ENCODE peak calls at places on chromosomes 6 and 20, in four cellular contexts. One of them, this sample, is unnamed. For H3K4me1, the result is how much of the 10 kb centered on the place peaks cover.

GRCh38 chr20:51193066-51193772 is 170.3 kb upstream of the KCNG1 start:
- DNase-seq in H1: no peak
- DNase-seq in HepG2: no peak
- DNase-seq in GM12878: no peak
- DNase-seq in this sample: no peak

GRCh38 chr6:72683797-72684196 is 61.9 kb downstream of the KCNQ5 start:
- DNase-seq in H1: no peak
- DNase-seq in HepG2: no peak
- DNase-seq in GM12878: peak
- DNase-seq in this sample: no peak

GRCh38 chr6:16766836-16767745 is 5.8 kb upstream of the ATXN1 start:
- DNase-seq in GM12878: no peak
- DNase-seq in HepG2: no peak
- DNase-seq in H1: no peak
- DNase-seq in this sample: no peak

GRCh38 chr6:111474771-111475170 is 8.2 kb downstream of the REV3L start:
- DNase-seq in HepG2: no peak
- DNase-seq in H1: no peak
- DNase-seq in GM12878: no peak
- DNase-seq in this sample: no peak

GRCh38 chr6:148854992-148855391 is 108.2 kb downstream of the UST start:
- DNase-seq in H1: no peak
- DNase-seq in HepG2: no peak
- DNase-seq in GM12878: no peak
- DNase-seq in this sample: no peak

GRCh38 chr6:125073071-125073470 is 80.5 kb upstream of the TPD52L1 start:
- DNase-seq in H1: no peak
- DNase-seq in HepG2: no peak
- DNase-seq in GM12878: no peak
- DNase-seq in this sample: no peak

GRCh38 chr6:142300758-142301251 is 1.0 kb upstream of the ADGRG6 start:
- DNase-seq in H1: no peak
- DNase-seq in GM12878: no peak
- DNase-seq in HepG2: peak
- DNase-seq in this sample: no peak

GRCh38 chr6:30793521-30794194 is 49.3 kb upstream of the IER3 start:
- DNase-seq in H1: no peak
- DNase-seq in HepG2: peak
- DNase-seq in GM12878: peak
- DNase-seq in this sample: no peak

GRCh38 chr6:91569071-91569470 is 982.2 kb upstream of the MAP3K7 start:
- DNase-seq in H1: no peak
- DNase-seq in GM12878: no peak
- DNase-seq in HepG2: no peak
- DNase-seq in this sample: no peak

GRCh38 chr20:15267935-15268334 is 930.5 kb upstream of the FLRT3 start:
- DNase-seq in HepG2: no peak
- DNase-seq in H1: no peak
- DNase-seq in GM12878: no peak
- DNase-seq in this sample: no peak

GRCh38 chr20:44776977-44777376 is 31.3 kb downstream of the KCNK15 start:
- DNase-seq in H1: no peak
- DNase-seq in HepG2: peak
- DNase-seq in GM12878: no peak
- DNase-seq in this sample: peak

GRCh38 chr6:21937466-21937865 is 343.9 kb downstream of the SOX4 start:
- DNase-seq in HepG2: no peak
- DNase-seq in H1: no peak
- DNase-seq in GM12878: no peak
- DNase-seq in this sample: no peak

GRCh38 chr6:22302828-22303227 is 6.0 kb upstream of the PRL start:
- DNase-seq in GM12878: no peak
- DNase-seq in HepG2: no peak
- DNase-seq in H1: no peak
- DNase-seq in this sample: no peak

GRCh38 chr20:20711413-20711812 is 1.0 kb downstream of the RALGAPA2 start:
- DNase-seq in GM12878: no peak
- DNase-seq in H1: no peak
- DNase-seq in HepG2: no peak
- DNase-seq in this sample: no peak

GRCh38 chr6:81838724-81839425 is 86.4 kb upstream of the TENT5A start:
- DNase-seq in GM12878: no peak
- DNase-seq in HepG2: no peak
- DNase-seq in H1: no peak
- DNase-seq in this sample: no peak

GRCh38 chr6:164200071-164200470 is 785.6 kb downstream of the QKI start:
- DNase-seq in H1: no peak
- DNase-seq in HepG2: no peak
- DNase-seq in GM12878: no peak
- DNase-seq in this sample: no peak

GRCh38 chr6:44297063-44298038 is 15.8 kb downstream of the AARS2 start:
- DNase-seq in H1: no peak
- DNase-seq in GM12878: no peak
- DNase-seq in HepG2: no peak
- DNase-seq in this sample: no peak

GRCh38 chr20:407097-407952 is 774 bp upstream of the RBCK1 start:
- DNase-seq in HepG2: peak
- DNase-seq in GM12878: no peak
- DNase-seq in H1: peak
- DNase-seq in this sample: peak

GRCh38 chr6:36674942-36675341 is 3.6 kb upstream of the CDKN1A start:
- DNase-seq in H1: no peak
- DNase-seq in HepG2: no peak
- DNase-seq in GM12878: no peak
- DNase-seq in this sample: no peak

GRCh38 chr6:31734703-31735500 is 1.4 kb downstream of the CLIC1 start:
- DNase-seq in GM12878: peak
- DNase-seq in H1: peak
- DNase-seq in HepG2: peak
- DNase-seq in this sample: peak

GRCh38 chr6:70415660-70416059 is 2.4 kb downstream of the FAM135A start:
- DNase-seq in GM12878: no peak
- DNase-seq in HepG2: no peak
- DNase-seq in H1: no peak
- DNase-seq in this sample: no peak

GRCh38 chr6:30075094-30075986 is at the start of gene RNF39:
- DNase-seq in H1: no peak
- DNase-seq in GM12878: no peak
- DNase-seq in HepG2: peak
- DNase-seq in this sample: no peak

GRCh38 chr6:87572031-87572430 is 17.8 kb downstream of the RARS2 start:
- DNase-seq in H1: no peak
- DNase-seq in GM12878: no peak
- DNase-seq in HepG2: no peak
- DNase-seq in this sample: no peak

GRCh38 chr6:47787620-47788497 is 6.0 kb downstream of the OPN5 start:
- DNase-seq in HepG2: peak
- DNase-seq in GM12878: no peak
- DNase-seq in H1: no peak
- DNase-seq in this sample: peak

GRCh38 chr20:8434326-8434876 is 302.3 kb downstream of the PLCB1 start:
- DNase-seq in HepG2: no peak
- DNase-seq in GM12878: no peak
- DNase-seq in H1: no peak
- DNase-seq in this sample: no peak

GRCh38 chr20:58137651-58138265 is 90.7 kb downstream of the ANKRD60 start:
- DNase-seq in HepG2: no peak
- DNase-seq in GM12878: no peak
- DNase-seq in H1: no peak
- DNase-seq in this sample: no peak

GRCh38 chr20:19986419-19986818 is 30.7 kb upstream of the NAA20 start:
- DNase-seq in GM12878: no peak
- DNase-seq in H1: no peak
- DNase-seq in HepG2: no peak
- DNase-seq in this sample: no peak

GRCh38 chr6:107064579-107065065 is 36.6 kb downstream of the MTRES1 start:
- DNase-seq in HepG2: peak
- DNase-seq in H1: no peak
- DNase-seq in GM12878: no peak
- DNase-seq in this sample: no peak

GRCh38 chr6:150723857-150724256 is 124.2 kb downstream of the PLEKHG1 start:
- DNase-seq in H1: no peak
- DNase-seq in HepG2: no peak
- DNase-seq in GM12878: no peak
- DNase-seq in this sample: no peak

GRCh38 chr6:108598316-108598863 is 37.7 kb downstream of the FOXO3 start:
- DNase-seq in H1: no peak
- DNase-seq in HepG2: no peak
- DNase-seq in GM12878: peak
- DNase-seq in this sample: no peak

GRCh38 chr6:118896339-118897136 is 2.6 kb downstream of the ASF1A start:
- DNase-seq in GM12878: no peak
- DNase-seq in HepG2: peak
- DNase-seq in H1: no peak
- DNase-seq in this sample: no peak

GRCh38 chr6:149065658-149066556 is 251.6 kb upstream of the TAB2 start:
- DNase-seq in HepG2: no peak
- DNase-seq in GM12878: peak
- DNase-seq in H1: no peak
- DNase-seq in this sample: no peak

GRCh38 chr20:34262488-34263288 is 21.5 kb downstream of the ASIP start:
- DNase-seq in H1: no peak
- DNase-seq in HepG2: peak
- DNase-seq in GM12878: no peak
- DNase-seq in this sample: no peak

GRCh38 chr6:80316655-80317332 is 210.3 kb downstream of the BCKDHB start:
- DNase-seq in GM12878: no peak
- DNase-seq in H1: no peak
- DNase-seq in HepG2: no peak
- DNase-seq in this sample: no peak

GRCh38 chr6:52144196-52145076 is 41.7 kb upstream of the IL17A start:
- DNase-seq in HepG2: no peak
- DNase-seq in H1: no peak
- DNase-seq in GM12878: no peak
- DNase-seq in this sample: no peak

GRCh38 chr6:143431226-143431625 is 19.3 kb downstream of the ADAT2 start:
- DNase-seq in GM12878: no peak
- DNase-seq in H1: no peak
- DNase-seq in HepG2: no peak
- DNase-seq in this sample: no peak

GRCh38 chr6:131728296-131728939 is 17.6 kb upstream of the CTAGE9 start:
- DNase-seq in GM12878: no peak
- DNase-seq in HepG2: no peak
- DNase-seq in H1: no peak
- DNase-seq in this sample: no peak

GRCh38 chr6:159493888-159494632 is 199.0 kb downstream of the SOD2 start:
- DNase-seq in H1: no peak
- DNase-seq in GM12878: no peak
- DNase-seq in HepG2: no peak
- DNase-seq in this sample: no peak

GRCh38 chr6:11613336-11613735 is 75.8 kb downstream of the TMEM170B start:
- DNase-seq in GM12878: no peak
- DNase-seq in H1: no peak
- DNase-seq in HepG2: no peak
- DNase-seq in this sample: no peak
- H3K4me1 ChIP-seq in GM12878: under half
- H3K4me1 ChIP-seq in H1: under half
- H3K4me1 ChIP-seq in HepG2: under half
- H3K4me1 ChIP-seq in this sample: under half

GRCh38 chr6:34810936-34811632 is 19.2 kb downstream of the BLTP3A start:
- DNase-seq in GM12878: peak
- DNase-seq in H1: no peak
- DNase-seq in HepG2: peak
- DNase-seq in this sample: no peak
- TF ChIP-seq YY1 in GM12878: peak
- TF ChIP-seq YY1 in H1: no peak
- TF ChIP-seq YY1 in HepG2: no peak
- TF ChIP-seq YY1 in this sample: no peak

DNA sequence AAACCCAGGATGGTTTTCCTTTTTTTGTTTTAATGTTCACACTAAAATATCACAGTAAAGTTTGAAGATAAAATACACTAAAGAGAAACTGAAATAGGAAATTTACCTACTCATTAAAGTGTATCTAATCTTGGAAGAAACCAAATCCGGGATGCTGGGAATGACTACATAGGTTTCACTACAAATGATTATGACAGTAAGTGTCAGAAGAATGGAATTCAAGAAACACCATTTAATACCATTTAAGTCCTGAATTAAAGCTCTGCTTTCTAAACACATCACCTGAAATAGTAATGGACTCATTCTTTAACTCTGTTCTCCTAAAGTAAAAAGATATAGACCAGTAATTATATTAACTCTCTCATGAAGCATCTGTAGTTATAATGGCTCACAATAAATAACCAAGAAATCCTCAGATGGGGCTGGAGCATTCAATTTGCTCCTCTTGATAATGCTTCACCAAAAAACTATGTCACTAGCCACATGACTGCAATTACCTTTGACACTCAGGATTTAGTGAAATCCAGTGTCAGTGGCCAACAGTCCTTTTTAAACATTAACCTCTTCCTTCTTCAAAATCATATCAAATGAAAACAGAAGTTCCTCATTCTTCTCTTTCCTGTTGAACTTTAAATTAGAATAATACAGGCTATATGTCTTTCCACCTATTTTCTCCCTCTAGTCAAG is 41.4 kb downstream of the MAP7 start:
- DNase-seq in HepG2: no peak
- DNase-seq in GM12878: no peak
- DNase-seq in H1: no peak
- DNase-seq in this sample: no peak
- TF ChIP-seq SUZ12 in HepG2: no peak
- TF ChIP-seq SUZ12 in GM12878: no peak
- TF ChIP-seq SUZ12 in H1: no peak
- TF ChIP-seq SUZ12 in this sample: no peak

DNA sequence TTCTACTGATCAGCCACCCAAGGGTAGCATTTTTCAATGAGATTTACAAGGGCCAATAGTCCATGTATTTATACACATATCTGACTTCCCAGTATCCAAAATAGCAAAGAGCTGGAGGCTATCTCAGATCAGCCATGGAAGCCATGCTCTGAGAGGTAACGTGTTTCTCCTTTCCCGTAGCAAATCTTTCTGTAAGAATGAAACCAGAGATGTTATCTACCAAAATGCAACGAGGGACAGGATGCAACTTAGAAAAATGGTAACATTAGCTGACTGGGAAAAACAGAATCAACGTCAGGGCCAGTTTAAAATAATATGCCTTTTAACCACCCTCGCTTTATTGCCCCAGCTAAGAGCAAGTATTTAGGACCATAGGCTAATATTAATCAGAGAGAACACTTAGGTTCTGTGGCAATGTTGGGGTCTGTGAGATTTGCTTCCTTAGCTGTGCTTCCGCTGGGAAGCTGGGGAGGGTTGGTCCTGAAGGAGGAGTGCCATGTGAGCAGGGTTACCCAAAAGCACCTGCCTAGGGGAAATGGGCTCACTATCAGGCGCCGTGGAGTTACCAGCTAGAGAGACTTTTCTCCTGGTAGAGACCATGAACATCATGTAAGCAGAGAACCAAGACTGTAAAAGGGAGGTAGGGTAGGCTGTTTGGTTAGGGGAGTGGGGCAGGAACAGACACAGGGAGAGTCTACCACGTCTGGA is 1.2 kb downstream of the ZNF831 start:
- DNase-seq in GM12878: no peak
- DNase-seq in H1: no peak
- DNase-seq in HepG2: no peak
- DNase-seq in this sample: no peak
- H3K4me1 ChIP-seq in GM12878: under half
- H3K4me1 ChIP-seq in H1: under half
- H3K4me1 ChIP-seq in HepG2: under half
- H3K4me1 ChIP-seq in this sample: under half

GRCh38 chr6:167993169-167993568 is 4.3 kb upstream of the KIF25 start:
- DNase-seq in H1: no peak
- DNase-seq in GM12878: no peak
- DNase-seq in HepG2: no peak
- DNase-seq in this sample: no peak
- TF ChIP-seq YY1 in H1: no peak
- TF ChIP-seq YY1 in GM12878: no peak
- TF ChIP-seq YY1 in HepG2: no peak
- TF ChIP-seq YY1 in this sample: no peak

This sample was measured in NT2/D1.